ENCODE peak calls at places on chromosomes 4 and X, in ten cellular contexts. One of them, this sample, is unnamed.
A peak's percentile ranks its signal among the peaks of the same experiment; 100 is the strongest.

GRCh38 chr4:107252621-107253020 is 216.5 kb upstream of the DKK2 start:
- DNase-seq in right lobe of liver: no peak
- DNase-seq in heart right ventricle: no peak
- DNase-seq in effector memory CD4-positive, alpha-beta T cell: no peak
- DNase-seq in CD8-positive, alpha-beta T cell: no peak
- DNase-seq in testis: no peak
- DNase-seq in A549: no peak
- DNase-seq in CD8-positive, alpha-beta memory T cell: no peak
- DNase-seq in CD4-positive, CD25-positive, alpha-beta regulatory T cell: no peak
- DNase-seq in mammary epithelial cell: no peak
- DNase-seq in this sample: no peak

GRCh38 chr4:16875487-16875886 is 23.0 kb downstream of the LDB2 start:
- DNase-seq in mammary epithelial cell: no peak
- DNase-seq in CD8-positive, alpha-beta memory T cell: no peak
- DNase-seq in CD8-positive, alpha-beta T cell: no peak
- DNase-seq in CD4-positive, CD25-positive, alpha-beta regulatory T cell: no peak
- DNase-seq in testis: no peak
- DNase-seq in effector memory CD4-positive, alpha-beta T cell: no peak
- DNase-seq in A549: no peak
- DNase-seq in heart right ventricle: no peak
- DNase-seq in right lobe of liver: no peak
- DNase-seq in this sample: no peak

GRCh38 chr4:146029939-146030710 is 91.5 kb upstream of the ZNF827 start:
- DNase-seq in A549: no peak
- DNase-seq in testis: no peak
- DNase-seq in right lobe of liver: no peak
- DNase-seq in CD4-positive, CD25-positive, alpha-beta regulatory T cell: no peak
- DNase-seq in heart right ventricle: no peak
- DNase-seq in mammary epithelial cell: no peak
- DNase-seq in effector memory CD4-positive, alpha-beta T cell: no peak
- DNase-seq in CD8-positive, alpha-beta memory T cell: no peak
- DNase-seq in CD8-positive, alpha-beta T cell: no peak
- DNase-seq in this sample: no peak

GRCh38 chr4:98290511-98290910 is 29.3 kb downstream of the RAP1GDS1 start:
- DNase-seq in heart right ventricle: no peak
- DNase-seq in A549: no peak
- DNase-seq in effector memory CD4-positive, alpha-beta T cell: no peak
- DNase-seq in mammary epithelial cell: no peak
- DNase-seq in CD4-positive, CD25-positive, alpha-beta regulatory T cell: no peak
- DNase-seq in CD8-positive, alpha-beta T cell: no peak
- DNase-seq in right lobe of liver: no peak
- DNase-seq in CD8-positive, alpha-beta memory T cell: no peak
- DNase-seq in testis: no peak
- DNase-seq in this sample: no peak

GRCh38 chrX:21382715-21383114 is 8.5 kb downstream of the CNKSR2 start:
- DNase-seq in CD8-positive, alpha-beta T cell: no peak
- DNase-seq in right lobe of liver: no peak
- DNase-seq in CD4-positive, CD25-positive, alpha-beta regulatory T cell: no peak
- DNase-seq in effector memory CD4-positive, alpha-beta T cell: no peak
- DNase-seq in testis: no peak
- DNase-seq in CD8-positive, alpha-beta memory T cell: no peak
- DNase-seq in heart right ventricle: no peak
- DNase-seq in A549: peak; percentile 16
- DNase-seq in mammary epithelial cell: no peak
- DNase-seq in this sample: no peak

GRCh38 chrX:69321789-69322188 is 156.5 kb upstream of the PJA1 start:
- DNase-seq in mammary epithelial cell: no peak
- DNase-seq in CD4-positive, CD25-positive, alpha-beta regulatory T cell: no peak
- DNase-seq in CD8-positive, alpha-beta memory T cell: no peak
- DNase-seq in heart right ventricle: no peak
- DNase-seq in CD8-positive, alpha-beta T cell: no peak
- DNase-seq in A549: no peak
- DNase-seq in effector memory CD4-positive, alpha-beta T cell: no peak
- DNase-seq in testis: no peak
- DNase-seq in right lobe of liver: no peak
- DNase-seq in this sample: no peak

GRCh38 chrX:41889317-41890025 is 33.9 kb downstream of the CASK start:
- DNase-seq in CD4-positive, CD25-positive, alpha-beta regulatory T cell: no peak
- DNase-seq in heart right ventricle: no peak
- DNase-seq in testis: no peak
- DNase-seq in A549: peak; percentile 61
- DNase-seq in effector memory CD4-positive, alpha-beta T cell: no peak
- DNase-seq in mammary epithelial cell: peak; percentile 39
- DNase-seq in CD8-positive, alpha-beta T cell: no peak
- DNase-seq in right lobe of liver: no peak
- DNase-seq in CD8-positive, alpha-beta memory T cell: no peak
- DNase-seq in this sample: no peak

GRCh38 chr4:186472948-186473347 is 82.4 kb downstream of the MTNR1A start:
- DNase-seq in CD8-positive, alpha-beta T cell: no peak
- DNase-seq in heart right ventricle: no peak
- DNase-seq in effector memory CD4-positive, alpha-beta T cell: no peak
- DNase-seq in CD8-positive, alpha-beta memory T cell: no peak
- DNase-seq in right lobe of liver: no peak
- DNase-seq in mammary epithelial cell: peak; percentile 7
- DNase-seq in CD4-positive, CD25-positive, alpha-beta regulatory T cell: no peak
- DNase-seq in testis: no peak
- DNase-seq in A549: peak; percentile 33
- DNase-seq in this sample: peak; percentile 63

GRCh38 chr4:125573368-125573767 is 258.6 kb downstream of the FAT4 start:
- DNase-seq in mammary epithelial cell: no peak
- DNase-seq in CD8-positive, alpha-beta memory T cell: no peak
- DNase-seq in right lobe of liver: no peak
- DNase-seq in heart right ventricle: no peak
- DNase-seq in A549: no peak
- DNase-seq in testis: no peak
- DNase-seq in CD4-positive, CD25-positive, alpha-beta regulatory T cell: no peak
- DNase-seq in CD8-positive, alpha-beta T cell: no peak
- DNase-seq in effector memory CD4-positive, alpha-beta T cell: no peak
- DNase-seq in this sample: no peak

GRCh38 chr4:46856347-46856746 is 52.7 kb downstream of the COX7B2 start:
- DNase-seq in heart right ventricle: no peak
- DNase-seq in CD8-positive, alpha-beta T cell: no peak
- DNase-seq in effector memory CD4-positive, alpha-beta T cell: no peak
- DNase-seq in testis: no peak
- DNase-seq in mammary epithelial cell: no peak
- DNase-seq in right lobe of liver: no peak
- DNase-seq in A549: no peak
- DNase-seq in CD8-positive, alpha-beta memory T cell: no peak
- DNase-seq in CD4-positive, CD25-positive, alpha-beta regulatory T cell: no peak
- DNase-seq in this sample: no peak

GRCh38 chrX:108199691-108200090 is 108.1 kb downstream of the ATG4A start:
- DNase-seq in effector memory CD4-positive, alpha-beta T cell: no peak
- DNase-seq in CD8-positive, alpha-beta T cell: no peak
- DNase-seq in testis: peak; percentile 17
- DNase-seq in A549: peak; percentile 44
- DNase-seq in CD4-positive, CD25-positive, alpha-beta regulatory T cell: no peak
- DNase-seq in CD8-positive, alpha-beta memory T cell: no peak
- DNase-seq in heart right ventricle: no peak
- DNase-seq in mammary epithelial cell: peak; percentile 14
- DNase-seq in right lobe of liver: no peak
- DNase-seq in this sample: peak; percentile 8

GRCh38 chr4:10013722-10014121 is 7.6 kb downstream of the SLC2A9 start:
- DNase-seq in CD8-positive, alpha-beta T cell: peak; percentile 14
- DNase-seq in heart right ventricle: peak; percentile 37
- DNase-seq in CD4-positive, CD25-positive, alpha-beta regulatory T cell: no peak
- DNase-seq in mammary epithelial cell: peak; percentile 43
- DNase-seq in testis: peak; percentile 72
- DNase-seq in CD8-positive, alpha-beta memory T cell: no peak
- DNase-seq in effector memory CD4-positive, alpha-beta T cell: no peak
- DNase-seq in right lobe of liver: peak; percentile 74
- DNase-seq in A549: peak; percentile 40
- DNase-seq in this sample: peak; percentile 25

GRCh38 chr4:177005801-177006230 is 213.1 kb upstream of the VEGFC start:
- DNase-seq in CD8-positive, alpha-beta memory T cell: no peak
- DNase-seq in effector memory CD4-positive, alpha-beta T cell: no peak
- DNase-seq in CD8-positive, alpha-beta T cell: no peak
- DNase-seq in right lobe of liver: no peak
- DNase-seq in testis: no peak
- DNase-seq in heart right ventricle: no peak
- DNase-seq in CD4-positive, CD25-positive, alpha-beta regulatory T cell: no peak
- DNase-seq in A549: peak; percentile 22
- DNase-seq in mammary epithelial cell: peak; percentile 95
- DNase-seq in this sample: peak; percentile 2
- H3K4me1 ChIP-seq in CD8-positive, alpha-beta memory T cell: no peaks in the 10 kb centered on the region
- H3K4me1 ChIP-seq in effector memory CD4-positive, alpha-beta T cell: no peaks in the 10 kb centered on the region
- H3K4me1 ChIP-seq in CD8-positive, alpha-beta T cell: no peaks in the 10 kb centered on the region
- H3K4me1 ChIP-seq in right lobe of liver: no peaks in the 10 kb centered on the region
- H3K4me1 ChIP-seq in testis: no peaks in the 10 kb centered on the region
- H3K4me1 ChIP-seq in heart right ventricle: no peaks in the 10 kb centered on the region
- H3K4me1 ChIP-seq in CD4-positive, CD25-positive, alpha-beta regulatory T cell: no peaks in the 10 kb centered on the region
- H3K4me1 ChIP-seq in A549: peaks cover 27% of the 10 kb centered on the region
- H3K4me1 ChIP-seq in mammary epithelial cell: peaks cover 50% of the 10 kb centered on the region
- H3K4me1 ChIP-seq in this sample: no peaks in the 10 kb centered on the region

GRCh38 chr4:8217246-8217511 is 18.1 kb downstream of the SH3TC1 start:
- DNase-seq in CD8-positive, alpha-beta T cell: no peak
- DNase-seq in CD8-positive, alpha-beta memory T cell: no peak
- DNase-seq in CD4-positive, CD25-positive, alpha-beta regulatory T cell: no peak
- DNase-seq in right lobe of liver: no peak
- DNase-seq in A549: no peak
- DNase-seq in testis: no peak
- DNase-seq in effector memory CD4-positive, alpha-beta T cell: no peak
- DNase-seq in mammary epithelial cell: no peak
- DNase-seq in heart right ventricle: no peak
- DNase-seq in this sample: no peak

GRCh38 chr4:8214091-8214490 is 15.0 kb downstream of the SH3TC1 start:
- DNase-seq in CD8-positive, alpha-beta memory T cell: no peak
- DNase-seq in A549: no peak
- DNase-seq in CD8-positive, alpha-beta T cell: no peak
- DNase-seq in mammary epithelial cell: no peak
- DNase-seq in right lobe of liver: no peak
- DNase-seq in heart right ventricle: no peak
- DNase-seq in testis: no peak
- DNase-seq in effector memory CD4-positive, alpha-beta T cell: no peak
- DNase-seq in CD4-positive, CD25-positive, alpha-beta regulatory T cell: no peak
- DNase-seq in this sample: no peak

GRCh38 chr4:8215001-8215427 is 15.9 kb downstream of the SH3TC1 start:
- DNase-seq in CD4-positive, CD25-positive, alpha-beta regulatory T cell: no peak
- DNase-seq in effector memory CD4-positive, alpha-beta T cell: no peak
- DNase-seq in heart right ventricle: no peak
- DNase-seq in CD8-positive, alpha-beta T cell: no peak
- DNase-seq in A549: no peak
- DNase-seq in mammary epithelial cell: no peak
- DNase-seq in testis: no peak
- DNase-seq in right lobe of liver: no peak
- DNase-seq in CD8-positive, alpha-beta memory T cell: no peak
- DNase-seq in this sample: no peak

GRCh38 chr4:8216443-8217245 is 17.6 kb downstream of the SH3TC1 start:
- DNase-seq in testis: no peak
- DNase-seq in CD8-positive, alpha-beta T cell: no peak
- DNase-seq in mammary epithelial cell: no peak
- DNase-seq in heart right ventricle: no peak
- DNase-seq in effector memory CD4-positive, alpha-beta T cell: no peak
- DNase-seq in CD4-positive, CD25-positive, alpha-beta regulatory T cell: no peak
- DNase-seq in CD8-positive, alpha-beta memory T cell: no peak
- DNase-seq in right lobe of liver: no peak
- DNase-seq in A549: no peak
- DNase-seq in this sample: no peak

GRCh38 chr4:8215641-8216442 is 16.8 kb downstream of the SH3TC1 start:
- DNase-seq in CD8-positive, alpha-beta T cell: no peak
- DNase-seq in effector memory CD4-positive, alpha-beta T cell: no peak
- DNase-seq in CD4-positive, CD25-positive, alpha-beta regulatory T cell: no peak
- DNase-seq in A549: no peak
- DNase-seq in right lobe of liver: no peak
- DNase-seq in mammary epithelial cell: no peak
- DNase-seq in CD8-positive, alpha-beta memory T cell: no peak
- DNase-seq in heart right ventricle: no peak
- DNase-seq in testis: no peak
- DNase-seq in this sample: no peak
- H3K27ac ChIP-seq in CD8-positive, alpha-beta T cell: no peak overlapping the region
- H3K27ac ChIP-seq in effector memory CD4-positive, alpha-beta T cell: no peak overlapping the region
- H3K27ac ChIP-seq in CD4-positive, CD25-positive, alpha-beta regulatory T cell: no peak overlapping the region
- H3K27ac ChIP-seq in A549: no peak overlapping the region
- H3K27ac ChIP-seq in right lobe of liver: no peak overlapping the region
- H3K27ac ChIP-seq in mammary epithelial cell: no peak overlapping the region
- H3K27ac ChIP-seq in CD8-positive, alpha-beta memory T cell: no peak overlapping the region
- H3K27ac ChIP-seq in heart right ventricle: no peak overlapping the region
- H3K27ac ChIP-seq in testis: no peak overlapping the region
- H3K27ac ChIP-seq in this sample: no peak overlapping the region

GRCh38 chrX:26649534-26649933 is 433.6 kb downstream of the MAGEB5 start:
- DNase-seq in heart right ventricle: no peak
- DNase-seq in CD8-positive, alpha-beta memory T cell: no peak
- DNase-seq in right lobe of liver: no peak
- DNase-seq in effector memory CD4-positive, alpha-beta T cell: no peak
- DNase-seq in CD4-positive, CD25-positive, alpha-beta regulatory T cell: no peak
- DNase-seq in CD8-positive, alpha-beta T cell: no peak
- DNase-seq in A549: peak; percentile 35
- DNase-seq in testis: peak; percentile 14
- DNase-seq in mammary epithelial cell: peak; percentile 6
- DNase-seq in this sample: peak; percentile 24

GRCh38 chrX:26651755-26652154 is 435.8 kb downstream of the MAGEB5 start:
- DNase-seq in CD4-positive, CD25-positive, alpha-beta regulatory T cell: no peak
- DNase-seq in heart right ventricle: no peak
- DNase-seq in effector memory CD4-positive, alpha-beta T cell: no peak
- DNase-seq in mammary epithelial cell: no peak
- DNase-seq in right lobe of liver: no peak
- DNase-seq in CD8-positive, alpha-beta memory T cell: no peak
- DNase-seq in testis: no peak
- DNase-seq in A549: peak; percentile 31
- DNase-seq in CD8-positive, alpha-beta T cell: no peak
- DNase-seq in this sample: peak; percentile 12

GRCh38 chrX:26653050-26653449 is 437.1 kb downstream of the MAGEB5 start:
- DNase-seq in heart right ventricle: no peak
- DNase-seq in testis: no peak
- DNase-seq in right lobe of liver: no peak
- DNase-seq in effector memory CD4-positive, alpha-beta T cell: no peak
- DNase-seq in A549: no peak
- DNase-seq in CD8-positive, alpha-beta T cell: no peak
- DNase-seq in CD4-positive, CD25-positive, alpha-beta regulatory T cell: no peak
- DNase-seq in CD8-positive, alpha-beta memory T cell: no peak
- DNase-seq in mammary epithelial cell: no peak
- DNase-seq in this sample: no peak
- H3K9me3 ChIP-seq in heart right ventricle: peaks cover 42% of the 10 kb centered on the region
- H3K9me3 ChIP-seq in testis: no peaks in the 10 kb centered on the region
- H3K9me3 ChIP-seq in right lobe of liver: no peaks in the 10 kb centered on the region
- H3K9me3 ChIP-seq in effector memory CD4-positive, alpha-beta T cell: no peaks in the 10 kb centered on the region
- H3K9me3 ChIP-seq in A549: no peaks in the 10 kb centered on the region
- H3K9me3 ChIP-seq in CD8-positive, alpha-beta T cell: no peaks in the 10 kb centered on the region
- H3K9me3 ChIP-seq in CD4-positive, CD25-positive, alpha-beta regulatory T cell: no peaks in the 10 kb centered on the region
- H3K9me3 ChIP-seq in CD8-positive, alpha-beta memory T cell: no peaks in the 10 kb centered on the region
- H3K9me3 ChIP-seq in mammary epithelial cell: no peaks in the 10 kb centered on the region
- H3K9me3 ChIP-seq in this sample: peaks cover 2% of the 10 kb centered on the region

DNA sequence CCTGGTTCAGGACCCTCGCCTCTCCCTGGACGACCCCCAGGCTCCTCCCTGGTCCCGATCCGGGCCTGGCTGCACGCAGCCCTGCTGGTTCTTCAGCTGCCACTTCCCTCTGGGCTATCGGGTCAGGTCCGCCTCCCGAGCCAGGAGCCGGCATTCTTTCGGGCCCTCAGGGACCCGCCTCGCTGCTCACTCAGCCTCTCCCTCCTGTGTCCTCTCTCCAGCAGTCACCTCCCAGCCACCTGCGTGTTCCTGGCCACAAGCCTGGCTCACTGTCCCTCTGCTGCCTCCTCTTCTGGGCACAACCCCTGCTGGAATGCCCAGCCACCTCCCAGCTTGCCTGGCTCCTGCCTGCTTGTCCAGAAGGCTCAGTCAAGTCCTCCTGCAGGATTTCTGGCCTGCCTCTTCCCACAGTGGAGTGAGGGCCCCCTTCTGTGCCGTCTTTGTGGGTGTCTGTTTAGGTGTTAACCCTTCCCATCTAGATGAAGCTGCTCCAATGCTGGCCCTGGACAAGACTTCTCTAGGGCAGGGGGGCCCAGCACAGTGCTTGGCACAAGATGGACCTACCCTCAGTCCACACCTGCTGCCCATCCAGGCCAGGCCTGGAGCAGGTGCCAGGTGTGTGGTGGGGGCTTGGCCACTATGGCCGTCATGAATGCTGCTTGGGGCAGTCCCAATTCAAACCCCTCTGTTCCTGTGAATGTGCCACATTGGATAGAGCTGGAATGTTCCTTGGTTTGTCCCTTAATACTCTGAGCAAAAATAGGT is 2.2 kb downstream of the WFS1 start:
- DNase-seq in heart right ventricle: peak; percentile 51
- DNase-seq in CD8-positive, alpha-beta T cell: no peak
- DNase-seq in mammary epithelial cell: no peak
- DNase-seq in A549: no peak
- DNase-seq in CD8-positive, alpha-beta memory T cell: no peak
- DNase-seq in effector memory CD4-positive, alpha-beta T cell: no peak
- DNase-seq in right lobe of liver: no peak
- DNase-seq in testis: peak; percentile 52
- DNase-seq in CD4-positive, CD25-positive, alpha-beta regulatory T cell: no peak
- DNase-seq in this sample: no peak
- H3K4me1 ChIP-seq in heart right ventricle: peaks cover 70% of the 10 kb centered on the region
- H3K4me1 ChIP-seq in CD8-positive, alpha-beta T cell: peaks cover 13% of the 10 kb centered on the region
- H3K4me1 ChIP-seq in mammary epithelial cell: peaks cover 30% of the 10 kb centered on the region
- H3K4me1 ChIP-seq in A549: peaks cover 28% of the 10 kb centered on the region
- H3K4me1 ChIP-seq in CD8-positive, alpha-beta memory T cell: peaks cover 5% of the 10 kb centered on the region
- H3K4me1 ChIP-seq in effector memory CD4-positive, alpha-beta T cell: peaks cover 4% of the 10 kb centered on the region
- H3K4me1 ChIP-seq in right lobe of liver: peaks cover 4% of the 10 kb centered on the region
- H3K4me1 ChIP-seq in testis: peaks cover 66% of the 10 kb centered on the region
- H3K4me1 ChIP-seq in CD4-positive, CD25-positive, alpha-beta regulatory T cell: peaks cover 14% of the 10 kb centered on the region
- H3K4me1 ChIP-seq in this sample: peaks cover 16% of the 10 kb centered on the region

This sample was measured in SJCRH30.